ENCODE peak calls at places on chromosomes 7 and 10, in six cellular contexts. M is ureter, U is fibroblast of the aortic adventitia, O is caudate nucleus, G is iPS DF 6.9, A is GM20000. S is an unnamed sample.

GRCh38 chr10:878333-878753 is 53.2 kb downstream of the LARP4B start:
- DNase-seq in M (no peak), U (peak), O (no peak), G (no peak), A (no peak), S (no peak)

GRCh38 chr10:24448351-24449009 is 239.5 kb downstream of the KIAA1217 start:
- DNase-seq in M (no peak), U (no peak), O (no peak), G (no peak), A (no peak), S (no peak)

GRCh38 chr7:15403315-15403714 is 158.5 kb downstream of the AGMO start:
- DNase-seq in M (no peak), U (no peak), O (no peak), G (no peak), A (no peak), S (no peak)

GRCh38 chr7:22849662-22850061 is 27.0 kb upstream of the TOMM7 start:
- DNase-seq in M (no peak), U (no peak), O (no peak), G (no peak), A (no peak), S (no peak)

GRCh38 chr7:50470250-50471163 is 20.4 kb upstream of the FIGNL1 start:
- DNase-seq in M (no peak), U (no peak), O (no peak), G (no peak), A (no peak), S (no peak)

GRCh38 chr7:44217133-44217714 is 16.4 kb downstream of the YKT6 start:
- DNase-seq in M (no peak), U (no peak), O (no peak), G (no peak), A (no peak), S (no peak)

GRCh38 chr10:77548157-77548556 is 89.5 kb downstream of the KCNMA1 start:
- DNase-seq in M (no peak), U (no peak), O (no peak), G (no peak), A (no peak), S (no peak)

GRCh38 chr7:154409703-154410311 is 357.6 kb downstream of the DPP6 start:
- DNase-seq in M (no peak), U (peak), O (no peak), G (peak), A (no peak), S (no peak)

GRCh38 chr10:69846252-69847000 is 44.7 kb downstream of the COL13A1 start:
- DNase-seq in M (no peak), U (no peak), O (no peak), G (no peak), A (no peak), S (no peak)

GRCh38 chr10:132457328-132458070 is 60.5 kb downstream of the PWWP2B start:
- DNase-seq in M (no peak), U (no peak), O (no peak), G (no peak), A (no peak), S (no peak)